ENCODE peak calls at places on chromosomes 16 and 17, in nine cellular contexts. One of them, this sample, is unnamed.

GRCh38 chr16:30184430-30185140 is 1.2 kb downstream of the CORO1A start:
- DNase-seq in GM23248: no peak
- DNase-seq in PC-3: no peak
- DNase-seq in SK-N-SH: peak; percentile 67
- DNase-seq in HCT116: no peak
- DNase-seq in MM.1S: peak; percentile 42
- DNase-seq in OCI-LY7: peak; percentile 64
- DNase-seq in GM23338: peak; percentile 6
- DNase-seq in neural progenitor cell: no peak
- DNase-seq in this sample: no peak

GRCh38 chr16:81427245-81427644 is 17.4 kb upstream of the CMIP start:
- DNase-seq in GM23248: no peak
- DNase-seq in PC-3: no peak
- DNase-seq in SK-N-SH: no peak
- DNase-seq in HCT116: no peak
- DNase-seq in MM.1S: no peak
- DNase-seq in OCI-LY7: no peak
- DNase-seq in GM23338: no peak
- DNase-seq in neural progenitor cell: no peak
- DNase-seq in this sample: no peak

GRCh38 chr16:4053663-4054479 is 62.4 kb downstream of the ADCY9 start:
- DNase-seq in GM23248: peak; percentile 93
- DNase-seq in PC-3: peak; percentile 39
- DNase-seq in SK-N-SH: no peak
- DNase-seq in HCT116: peak; percentile 12
- DNase-seq in MM.1S: no peak
- DNase-seq in OCI-LY7: no peak
- DNase-seq in GM23338: no peak
- DNase-seq in neural progenitor cell: no peak
- DNase-seq in this sample: peak; percentile 16

GRCh38 chr16:53822936-53823529 is 119.1 kb downstream of the FTO start:
- DNase-seq in GM23248: peak; percentile 16
- DNase-seq in PC-3: peak; percentile 36
- DNase-seq in SK-N-SH: no peak
- DNase-seq in HCT116: no peak
- DNase-seq in MM.1S: peak; percentile 68
- DNase-seq in OCI-LY7: peak; percentile 1
- DNase-seq in GM23338: no peak
- DNase-seq in neural progenitor cell: no peak
- DNase-seq in this sample: no peak

GRCh38 chr16:84598391-84598750 is 19.5 kb downstream of the COTL1 start:
- DNase-seq in GM23248: no peak
- DNase-seq in PC-3: no peak
- DNase-seq in SK-N-SH: no peak
- DNase-seq in HCT116: no peak
- DNase-seq in MM.1S: no peak
- DNase-seq in OCI-LY7: peak; percentile 54
- DNase-seq in GM23338: no peak
- DNase-seq in neural progenitor cell: peak; percentile 43
- DNase-seq in this sample: no peak

GRCh38 chr17:69143683-69144231 is 2.1 kb upstream of the ABCA6 start:
- DNase-seq in GM23248: no peak
- DNase-seq in PC-3: no peak
- DNase-seq in SK-N-SH: no peak
- DNase-seq in HCT116: no peak
- DNase-seq in MM.1S: no peak
- DNase-seq in OCI-LY7: no peak
- DNase-seq in GM23338: no peak
- DNase-seq in neural progenitor cell: no peak
- DNase-seq in this sample: no peak

GRCh38 chr17:76735006-76735405 is 2.1 kb downstream of the SRSF2 start:
- DNase-seq in GM23248: peak; percentile 61
- DNase-seq in PC-3: peak; percentile 44
- DNase-seq in SK-N-SH: no peak
- DNase-seq in HCT116: no peak
- DNase-seq in MM.1S: peak; percentile 82
- DNase-seq in OCI-LY7: peak; percentile 78
- DNase-seq in GM23338: no peak
- DNase-seq in neural progenitor cell: peak; percentile 16
- DNase-seq in this sample: no peak

GRCh38 chr17:2213291-2213960 is 90.2 kb downstream of the SMG6 start:
- DNase-seq in GM23248: peak; percentile 68
- DNase-seq in PC-3: no peak
- DNase-seq in SK-N-SH: no peak
- DNase-seq in HCT116: no peak
- DNase-seq in MM.1S: no peak
- DNase-seq in OCI-LY7: no peak
- DNase-seq in GM23338: no peak
- DNase-seq in neural progenitor cell: no peak
- DNase-seq in this sample: no peak

DNA sequence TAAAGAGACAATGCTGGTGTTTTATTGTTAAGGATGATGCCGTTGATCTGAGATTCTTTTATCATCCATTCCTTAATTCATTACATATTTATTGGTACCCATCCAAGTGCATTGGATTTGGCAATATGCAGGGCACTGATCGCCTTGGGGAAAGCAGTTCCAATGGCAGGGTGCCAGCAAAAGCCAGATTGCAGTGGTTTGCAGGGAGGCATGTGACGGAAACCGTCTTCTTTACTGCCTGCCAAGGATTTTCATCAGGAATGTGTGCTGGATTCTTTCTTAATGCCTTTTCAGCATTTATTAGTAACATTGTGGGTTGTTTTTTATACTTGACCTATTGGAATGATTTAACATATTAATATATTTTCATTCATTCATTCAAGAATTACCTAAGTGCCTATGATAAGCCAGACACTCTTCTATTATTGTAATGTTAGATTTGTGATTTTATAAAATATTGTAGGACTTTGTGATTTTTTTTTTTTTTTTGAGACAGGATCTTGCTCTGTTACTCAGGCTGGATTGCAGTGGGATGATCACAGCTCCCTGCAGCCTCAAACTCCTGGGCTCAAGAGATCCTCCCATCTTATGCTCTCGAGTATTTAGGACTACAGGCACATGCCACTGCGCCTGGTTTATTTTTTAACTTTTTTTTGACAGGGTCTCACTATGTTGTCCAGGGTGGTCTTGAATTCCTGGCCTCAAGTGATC is 93.4 kb upstream of the TNRC6A start:
- DNase-seq in GM23248: peak; percentile 90
- DNase-seq in PC-3: peak; percentile 88
- DNase-seq in SK-N-SH: peak; percentile 83
- DNase-seq in HCT116: no peak
- DNase-seq in MM.1S: no peak
- DNase-seq in OCI-LY7: no peak
- DNase-seq in GM23338: no peak
- DNase-seq in neural progenitor cell: no peak
- DNase-seq in this sample: peak; percentile 77
- TF ChIP-seq EZH2phosphoT487 in GM23248: no peak
- TF ChIP-seq EZH2phosphoT487 in PC-3: no peak
- TF ChIP-seq EZH2phosphoT487 in SK-N-SH: no peak
- TF ChIP-seq EZH2phosphoT487 in HCT116: no peak
- TF ChIP-seq EZH2phosphoT487 in MM.1S: no peak
- TF ChIP-seq EZH2phosphoT487 in OCI-LY7: no peak
- TF ChIP-seq EZH2phosphoT487 in GM23338: no peak
- TF ChIP-seq EZH2phosphoT487 in neural progenitor cell: no peak
- TF ChIP-seq EZH2phosphoT487 in this sample: no peak

GRCh38 chr16:15990902-15991301 is 41.5 kb downstream of the ABCC1 start:
- DNase-seq in GM23248: no peak
- DNase-seq in PC-3: no peak
- DNase-seq in SK-N-SH: peak; percentile 62
- DNase-seq in HCT116: no peak
- DNase-seq in MM.1S: no peak
- DNase-seq in OCI-LY7: peak; percentile 74
- DNase-seq in GM23338: no peak
- DNase-seq in neural progenitor cell: no peak
- DNase-seq in this sample: no peak

GRCh38 chr16:15985144-15985543 is 35.7 kb downstream of the ABCC1 start:
- DNase-seq in GM23248: no peak
- DNase-seq in PC-3: no peak
- DNase-seq in SK-N-SH: no peak
- DNase-seq in HCT116: no peak
- DNase-seq in MM.1S: no peak
- DNase-seq in OCI-LY7: no peak
- DNase-seq in GM23338: no peak
- DNase-seq in neural progenitor cell: no peak
- DNase-seq in this sample: no peak

GRCh38 chr16:15986261-15986660 is 36.8 kb downstream of the ABCC1 start:
- DNase-seq in GM23248: no peak
- DNase-seq in PC-3: no peak
- DNase-seq in SK-N-SH: no peak
- DNase-seq in HCT116: no peak
- DNase-seq in MM.1S: no peak
- DNase-seq in OCI-LY7: no peak
- DNase-seq in GM23338: no peak
- DNase-seq in neural progenitor cell: no peak
- DNase-seq in this sample: no peak

GRCh38 chr16:15983898-15984297 is 34.5 kb downstream of the ABCC1 start:
- DNase-seq in GM23248: peak; percentile 35
- DNase-seq in PC-3: no peak
- DNase-seq in SK-N-SH: no peak
- DNase-seq in HCT116: no peak
- DNase-seq in MM.1S: no peak
- DNase-seq in OCI-LY7: no peak
- DNase-seq in GM23338: no peak
- DNase-seq in neural progenitor cell: no peak
- DNase-seq in this sample: no peak

DNA sequence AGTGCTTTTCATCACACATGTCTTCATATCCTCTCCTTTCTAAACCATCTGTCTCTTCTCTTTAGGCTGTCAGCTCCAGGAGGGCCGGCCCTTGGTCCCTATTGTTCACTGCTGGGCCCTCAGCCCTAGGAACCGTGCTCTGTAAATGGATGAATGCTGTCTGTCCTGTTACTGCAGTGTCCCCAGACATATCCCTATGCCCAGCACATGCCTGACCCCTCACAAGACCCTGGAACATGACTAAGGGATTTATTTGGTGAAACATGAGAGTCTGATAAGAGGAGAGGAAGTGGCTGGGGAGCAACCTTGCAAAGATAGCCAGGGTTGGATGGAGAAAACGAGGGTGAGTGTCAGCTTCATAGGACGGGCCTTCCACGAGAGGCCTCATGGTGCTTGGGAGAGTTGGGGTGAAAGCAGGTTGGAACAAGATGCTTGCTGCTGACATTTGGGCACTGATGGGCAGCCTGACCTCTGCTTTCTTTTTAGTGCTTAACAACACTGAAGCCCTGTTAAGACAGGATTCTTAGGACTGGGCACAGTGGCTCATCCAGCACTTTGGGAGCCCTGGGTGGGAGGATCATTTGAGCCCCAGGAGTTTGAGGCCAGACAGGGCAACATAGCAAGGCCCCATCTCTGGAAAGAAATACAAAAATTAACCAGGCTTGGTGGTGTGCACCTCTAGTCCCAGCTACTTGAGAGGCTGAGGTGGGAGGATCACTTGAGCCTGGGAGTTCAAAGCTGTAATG is 39.0 kb downstream of the ABCC1 start:
- DNase-seq in GM23248: no peak
- DNase-seq in PC-3: no peak
- DNase-seq in SK-N-SH: no peak
- DNase-seq in HCT116: no peak
- DNase-seq in MM.1S: no peak
- DNase-seq in OCI-LY7: no peak
- DNase-seq in GM23338: no peak
- DNase-seq in neural progenitor cell: peak; percentile 16
- DNase-seq in this sample: no peak
- H3K4me2 ChIP-seq in GM23248: no peak overlapping the region
- H3K4me2 ChIP-seq in PC-3: no peak overlapping the region
- H3K4me2 ChIP-seq in SK-N-SH: no peak overlapping the region
- H3K4me2 ChIP-seq in HCT116: peak overlapping the region; percentile 75
- H3K4me2 ChIP-seq in MM.1S: no peak overlapping the region
- H3K4me2 ChIP-seq in OCI-LY7: peak overlapping the region; percentile 55
- H3K4me2 ChIP-seq in GM23338: peak overlapping the region; percentile 70
- H3K4me2 ChIP-seq in neural progenitor cell: peak overlapping the region; percentile 74
- H3K4me2 ChIP-seq in this sample: no peak overlapping the region

GRCh38 chr17:81840826-81841778 is 6.3 kb upstream of the PPP1R27 start:
- DNase-seq in GM23248: no peak
- DNase-seq in PC-3: no peak
- DNase-seq in SK-N-SH: no peak
- DNase-seq in HCT116: no peak
- DNase-seq in MM.1S: no peak
- DNase-seq in OCI-LY7: no peak
- DNase-seq in GM23338: peak; percentile 37
- DNase-seq in neural progenitor cell: peak; percentile 51
- DNase-seq in this sample: no peak

GRCh38 chr17:81841866-81842265 is 7.0 kb upstream of the PPP1R27 start:
- DNase-seq in GM23248: no peak
- DNase-seq in PC-3: no peak
- DNase-seq in SK-N-SH: no peak
- DNase-seq in HCT116: no peak
- DNase-seq in MM.1S: no peak
- DNase-seq in OCI-LY7: no peak
- DNase-seq in GM23338: no peak
- DNase-seq in neural progenitor cell: no peak
- DNase-seq in this sample: no peak

GRCh38 chr17:81837641-81838040 is 2.8 kb upstream of the PPP1R27 start:
- DNase-seq in GM23248: peak; percentile 39
- DNase-seq in PC-3: no peak
- DNase-seq in SK-N-SH: no peak
- DNase-seq in HCT116: no peak
- DNase-seq in MM.1S: no peak
- DNase-seq in OCI-LY7: no peak
- DNase-seq in GM23338: no peak
- DNase-seq in neural progenitor cell: no peak
- DNase-seq in this sample: no peak

GRCh38 chr17:81839301-81839700 is 4.5 kb upstream of the PPP1R27 start:
- DNase-seq in GM23248: no peak
- DNase-seq in PC-3: no peak
- DNase-seq in SK-N-SH: no peak
- DNase-seq in HCT116: no peak
- DNase-seq in MM.1S: no peak
- DNase-seq in OCI-LY7: no peak
- DNase-seq in GM23338: no peak
- DNase-seq in neural progenitor cell: no peak
- DNase-seq in this sample: no peak

DNA sequence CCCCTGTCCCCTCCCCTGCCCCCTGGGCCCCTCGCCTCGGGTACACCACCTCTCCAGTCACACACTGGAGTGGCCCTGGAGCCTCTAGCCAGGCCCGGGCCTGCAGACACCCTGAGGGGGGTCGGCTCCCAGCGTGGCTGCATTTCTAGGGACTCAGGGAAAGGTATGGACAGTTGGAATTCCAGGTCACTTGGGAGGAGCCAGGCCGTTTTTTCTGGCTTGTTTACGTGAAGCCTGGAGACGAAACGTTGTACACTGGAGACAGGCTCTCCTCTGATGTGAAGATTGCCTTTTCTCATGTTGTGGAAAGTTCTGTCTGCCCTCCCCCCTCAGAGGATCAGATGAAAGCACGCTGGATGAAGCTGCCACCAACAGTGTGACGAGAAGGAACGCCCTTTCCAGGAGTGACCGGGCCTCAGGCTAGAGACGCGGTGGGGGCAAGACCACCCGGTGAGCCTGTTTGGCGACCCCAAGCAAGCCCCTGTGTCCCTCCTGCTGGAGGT is 4.0 kb upstream of the PPP1R27 start:
- DNase-seq in GM23248: no peak
- DNase-seq in PC-3: no peak
- DNase-seq in SK-N-SH: no peak
- DNase-seq in HCT116: no peak
- DNase-seq in MM.1S: no peak
- DNase-seq in OCI-LY7: no peak
- DNase-seq in GM23338: no peak
- DNase-seq in neural progenitor cell: no peak
- DNase-seq in this sample: no peak
- H3K4me3 ChIP-seq in GM23248: no peak overlapping the region
- H3K4me3 ChIP-seq in PC-3: no peak overlapping the region
- H3K4me3 ChIP-seq in SK-N-SH: no peak overlapping the region
- H3K4me3 ChIP-seq in HCT116: no peak overlapping the region
- H3K4me3 ChIP-seq in MM.1S: no peak overlapping the region
- H3K4me3 ChIP-seq in OCI-LY7: no peak overlapping the region
- H3K4me3 ChIP-seq in GM23338: no peak overlapping the region
- H3K4me3 ChIP-seq in neural progenitor cell: no peak overlapping the region
- H3K4me3 ChIP-seq in this sample: no peak overlapping the region

GRCh38 chr17:75676461-75676860 is 9.3 kb downstream of the SAP30BP start:
- DNase-seq in GM23248: no peak
- DNase-seq in PC-3: no peak
- DNase-seq in SK-N-SH: no peak
- DNase-seq in HCT116: no peak
- DNase-seq in MM.1S: no peak
- DNase-seq in OCI-LY7: no peak
- DNase-seq in GM23338: no peak
- DNase-seq in neural progenitor cell: no peak
- DNase-seq in this sample: no peak
- TF ChIP-seq EZH2phosphoT487 in GM23248: no peak
- TF ChIP-seq EZH2phosphoT487 in PC-3: no peak
- TF ChIP-seq EZH2phosphoT487 in SK-N-SH: no peak
- TF ChIP-seq EZH2phosphoT487 in HCT116: no peak
- TF ChIP-seq EZH2phosphoT487 in MM.1S: no peak
- TF ChIP-seq EZH2phosphoT487 in OCI-LY7: no peak
- TF ChIP-seq EZH2phosphoT487 in GM23338: no peak
- TF ChIP-seq EZH2phosphoT487 in neural progenitor cell: no peak
- TF ChIP-seq EZH2phosphoT487 in this sample: no peak

This sample was measured in hepatocyte.